ENCODE peak calls at places on chromosome 22, in six cellular contexts. W is MM.1S, N is psoas muscle, M is pancreas, B is tibial nerve, K is foreskin fibroblast. D is an unnamed sample.

GRCh38 chr22:17300926-17301325 is 68.3 kb upstream of the CECR2 start:
- DNase-seq in B (no peak), W (no peak), N (no peak), M (no peak), K (no peak), D (no peak)

GRCh38 chr22:49827853-49828598 is at the start of gene BRD1:
- DNase-seq in M (no peak), B (no peak), W (peak; percentile 72), K (peak; percentile 64), N (peak; percentile 75), D (peak; percentile 83)

GRCh38 chr22:39443416-39443815 is 13.4 kb upstream of the MGAT3 start:
- DNase-seq in B (no peak), K (no peak), N (no peak), W (no peak), M (no peak), D (no peak)

GRCh38 chr22:11613898-11614755 is 3913.9 kb upstream of the OR11H1 start:
- DNase-seq in K (no peak), N (no peak), B (no peak), M (no peak), W (no peak), D (no peak)

GRCh38 chr22:42758929-42759629 is 38.4 kb upstream of the A4GALT start:
- DNase-seq in W (no peak), K (no peak), B (peak; percentile 62), M (no peak), N (no peak), D (no peak)

GRCh38 chr22:24433868-24434471 is 6.6 kb downstream of the ADORA2A start:
- DNase-seq in N (peak; percentile 67), W (peak; percentile 83), K (peak; percentile 30), B (peak; percentile 43), M (no peak), D (peak; percentile 93)

GRCh38 chr22:42643632-42644421 is 3.4 kb upstream of the ATP5MGL start:
- DNase-seq in B (no peak), M (no peak), N (no peak), W (no peak), K (no peak), D (no peak)

GRCh38 chr22:27408068-27408467 is 393.5 kb downstream of the MN1 start:
- DNase-seq in M (no peak), N (no peak), B (no peak), W (no peak), K (no peak), D (no peak)

GRCh38 chr22:20918663-20919220 is 1.5 kb downstream of the CRKL start:
- DNase-seq in B (no peak), M (no peak), W (no peak), K (no peak), N (no peak), D (no peak)

GRCh38 chr22:37064553-37064952 is 13.0 kb downstream of the KCTD17 start:
- DNase-seq in K (no peak), B (no peak), W (no peak), N (no peak), M (no peak), D (no peak)

GRCh38 chr22:36619797-36620390 is 83.7 kb downstream of the CACNG2 start:
- DNase-seq in N (no peak), B (no peak), W (no peak), K (no peak), M (no peak), D (no peak)

GRCh38 chr22:42811510-42811909 is 45.6 kb downstream of the ARFGAP3 start:
- DNase-seq in B (no peak), W (no peak), M (no peak), K (no peak), N (no peak), D (no peak)

GRCh38 chr22:49960967-49961600 is 512 bp downstream of the PIM3 start:
- DNase-seq in N (peak; percentile 76), W (peak; percentile 40), B (no peak), M (peak; percentile 49), K (peak; percentile 32), D (peak; percentile 75)

GRCh38 chr22:43968614-43969013 is 13.4 kb downstream of the SAMM50 start:
- DNase-seq in W (no peak), N (no peak), M (no peak), K (no peak), B (no peak), D (no peak)

GRCh38 chr22:39220897-39221850 is 23.6 kb downstream of the PDGFB start:
- DNase-seq in W (peak; percentile 37), K (peak; percentile 37), B (no peak), N (no peak), M (no peak), D (no peak)

GRCh38 chr22:32897400-32897799 is 95.9 kb downstream of the TIMP3 start:
- DNase-seq in K (no peak), M (no peak), W (no peak), N (no peak), B (no peak), D (no peak)

GRCh38 chr22:50074551-50075042 is 10.6 kb downstream of the MLC1 start:
- DNase-seq in B (no peak), N (no peak), M (no peak), W (no peak), K (no peak), D (no peak)

GRCh38 chr22:30506507-30506968 is 1.0 kb upstream of the SEC14L4 start:
- DNase-seq in N (no peak), B (no peak), M (no peak), K (no peak), W (no peak), D (no peak)

GRCh38 chr22:20396639-20397038 is 2.7 kb downstream of the ZNF74 start:
- DNase-seq in N (no peak), W (no peak), M (no peak), B (peak; percentile 76), K (peak; percentile 34), D (peak; percentile 15)

GRCh38 chr22:32562916-32563315 is 88.3 kb downstream of the FBXO7 start:
- DNase-seq in K (no peak), M (no peak), B (no peak), N (no peak), W (no peak), D (no peak)

GRCh38 chr22:48753381-48753730 is 1074.3 kb downstream of the BRD1 start:
- DNase-seq in N (no peak), W (no peak), K (no peak), M (no peak), B (no peak), D (no peak)

GRCh38 chr22:27825174-27825573 is 23.6 kb upstream of the MN1 start:
- DNase-seq in K (no peak), N (no peak), M (no peak), B (no peak), W (no peak), D (peak; percentile 26)

GRCh38 chr22:27984723-27985122 is 65.7 kb upstream of the PITPNB start:
- DNase-seq in W (no peak), B (no peak), M (no peak), N (no peak), K (no peak), D (no peak)

GRCh38 chr22:25745341-25746011 is 3.5 kb downstream of the MYO18B start:
- DNase-seq in M (no peak), N (no peak), B (no peak), W (no peak), K (peak; percentile 75), D (no peak)

GRCh38 chr22:43128928-43129424 is 14.2 kb downstream of the MCAT start:
- DNase-seq in K (no peak), N (no peak), M (peak; percentile 68), W (peak; percentile 92), B (no peak), D (no peak)

GRCh38 chr22:30348395-30348794 is 8.3 kb downstream of the SF3A1 start:
- DNase-seq in K (no peak), B (no peak), W (no peak), M (no peak), N (no peak), D (no peak)

GRCh38 chr22:33487041-33487716 is 429.0 kb upstream of the SYN3 start:
- DNase-seq in W (no peak), B (no peak), K (no peak), N (no peak), M (no peak), D (no peak)

GRCh38 chr22:37752189-37753061 is 55.3 kb upstream of the GCAT start:
- DNase-seq in W (no peak), B (peak; percentile 81), M (peak; percentile 85), N (peak; percentile 97), K (peak; percentile 99), D (no peak)

GRCh38 chr22:19406846-19407245 is 24.7 kb downstream of the HIRA start:
- DNase-seq in W (no peak), N (no peak), B (no peak), M (no peak), K (no peak), D (no peak)

GRCh38 chr22:50261615-50262459 is at the start of gene MAPK12:
- DNase-seq in W (peak; percentile 63), K (no peak), M (no peak), N (peak; percentile 85), B (no peak), D (peak; percentile 73)

GRCh38 chr22:40967120-40967760 is 16.1 kb downstream of the RBX1 start:
- DNase-seq in M (no peak), K (no peak), N (no peak), W (no peak), B (no peak), D (no peak)

GRCh38 chr22:39396797-39397195 is 2.8 kb upstream of the TAB1 start:
- DNase-seq in K (no peak), W (no peak), N (peak; percentile 36), M (no peak), B (no peak), D (no peak)

GRCh38 chr22:48376936-48377335 is 1450.7 kb downstream of the BRD1 start:
- DNase-seq in B (no peak), W (no peak), K (no peak), M (no peak), N (no peak), D (no peak)

GRCh38 chr22:35065796-35066218 is at the start of gene ISX:
- DNase-seq in W (no peak), N (no peak), M (no peak), K (no peak), B (no peak), D (no peak)
- TF ChIP-seq CTCF in W (no peak), N (no peak), M (no peak), K (no peak), B (no peak), D (no peak)

GRCh38 chr22:45413368-45414211 is at the start of the genes RIBC2 and SMC1B:
- DNase-seq in K (peak; percentile 61), W (peak; percentile 92), B (peak; percentile 40), N (peak; percentile 84), M (peak; percentile 83), D (peak; percentile 97)
- H3K4me3 ChIP-seq in K (peak within 1 kb of the TSS; percentile 59), W (peak within 1 kb of the TSS; percentile 68), B (peak within 1 kb of the TSS; percentile 36), N (peak within 1 kb of the TSS; percentile 56), M (peak within 1 kb of the TSS; percentile 47), D (peak within 1 kb of the TSS; percentile 83)

DNA sequence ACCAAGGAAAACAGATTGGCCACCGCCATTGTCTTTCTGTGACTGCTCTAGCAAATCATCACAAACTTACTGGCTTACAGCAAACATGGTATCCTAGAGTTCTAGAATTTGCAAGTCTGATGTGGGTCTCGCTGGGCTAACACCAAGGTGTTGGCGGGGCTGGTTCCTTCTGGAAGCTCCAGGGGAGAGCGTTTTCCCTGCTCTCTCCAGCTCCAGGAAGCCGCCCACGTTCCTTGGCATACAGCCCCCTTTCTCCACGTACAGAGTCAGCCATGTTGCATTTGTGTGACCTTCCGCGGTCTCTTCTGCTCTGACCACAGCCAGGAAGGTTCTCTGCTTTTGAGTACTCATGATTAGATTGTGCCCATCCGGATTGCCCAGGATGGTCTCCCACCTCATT is 27.5 kb downstream of the TBC1D22A start:
- DNase-seq in B (no peak), K (no peak), W (no peak), M (no peak), N (no peak), D (no peak)
- TF ChIP-seq CTCF in B (no peak), K (no peak), W (no peak), M (no peak), N (no peak), D (no peak)

GRCh38 chr22:29207231-29207550 is 1.5 kb downstream of the EMID1 start:
- DNase-seq in K (no peak), N (no peak), B (no peak), M (no peak), W (no peak), D (no peak)
- H3K4me3 ChIP-seq in K (no peak overlapping the region), N (no peak overlapping the region), B (no peak overlapping the region), M (no peak overlapping the region), W (no peak overlapping the region), D (peak overlapping the region; percentile 61)